ENCODE peak calls at places on chromosomes 5 and 9, in ten cellular contexts. One of them, this sample, is unnamed.

GRCh38 chr5:137385064-137385463 is 114.1 kb downstream of the SPOCK1 start:
- DNase-seq in GM12878: no peak
- DNase-seq in heart left ventricle: no peak
- DNase-seq in AG04449: no peak
- DNase-seq in psoas muscle: no peak
- DNase-seq in choroid plexus epithelial cell: no peak
- DNase-seq in A549: no peak
- DNase-seq in lower lobe of right lung: no peak
- DNase-seq in astrocyte of the spinal cord: no peak
- DNase-seq in tibial nerve: no peak
- DNase-seq in this sample: no peak

GRCh38 chr5:126394211-126394828 is 28.9 kb upstream of the GRAMD2B start:
- DNase-seq in GM12878: no peak
- DNase-seq in heart left ventricle: no peak
- DNase-seq in AG04449: no peak
- DNase-seq in psoas muscle: no peak
- DNase-seq in choroid plexus epithelial cell: peak; percentile 49
- DNase-seq in A549: no peak
- DNase-seq in lower lobe of right lung: no peak
- DNase-seq in astrocyte of the spinal cord: no peak
- DNase-seq in tibial nerve: no peak
- DNase-seq in this sample: no peak

GRCh38 chr5:72860499-72860898 is 44.0 kb downstream of the TNPO1 start:
- DNase-seq in GM12878: no peak
- DNase-seq in heart left ventricle: no peak
- DNase-seq in AG04449: no peak
- DNase-seq in psoas muscle: no peak
- DNase-seq in choroid plexus epithelial cell: peak; percentile 68
- DNase-seq in A549: no peak
- DNase-seq in lower lobe of right lung: no peak
- DNase-seq in astrocyte of the spinal cord: peak; percentile 49
- DNase-seq in tibial nerve: no peak
- DNase-seq in this sample: peak; percentile 49

GRCh38 chr9:33264473-33265177 is at the start of the genes BAG1 and CHMP5:
- DNase-seq in GM12878: peak; percentile 96
- DNase-seq in heart left ventricle: peak; percentile 100
- DNase-seq in AG04449: peak; percentile 96
- DNase-seq in psoas muscle: peak; percentile 99
- DNase-seq in choroid plexus epithelial cell: peak; percentile 100
- DNase-seq in A549: peak; percentile 99
- DNase-seq in lower lobe of right lung: peak; percentile 100
- DNase-seq in astrocyte of the spinal cord: peak; percentile 100
- DNase-seq in tibial nerve: peak; percentile 100
- DNase-seq in this sample: peak; percentile 96

GRCh38 chr9:72305102-72305546 is 59.9 kb downstream of the ZFAND5 start:
- DNase-seq in GM12878: no peak
- DNase-seq in heart left ventricle: peak; percentile 79
- DNase-seq in AG04449: no peak
- DNase-seq in psoas muscle: peak; percentile 56
- DNase-seq in choroid plexus epithelial cell: peak; percentile 98
- DNase-seq in A549: peak; percentile 99
- DNase-seq in lower lobe of right lung: peak; percentile 90
- DNase-seq in astrocyte of the spinal cord: no peak
- DNase-seq in tibial nerve: no peak
- DNase-seq in this sample: no peak

GRCh38 chr9:78695521-78695920 is 398.6 kb downstream of the PSAT1 start:
- DNase-seq in GM12878: no peak
- DNase-seq in heart left ventricle: no peak
- DNase-seq in AG04449: no peak
- DNase-seq in psoas muscle: no peak
- DNase-seq in choroid plexus epithelial cell: no peak
- DNase-seq in A549: no peak
- DNase-seq in lower lobe of right lung: peak; percentile 41
- DNase-seq in astrocyte of the spinal cord: no peak
- DNase-seq in tibial nerve: no peak
- DNase-seq in this sample: no peak

GRCh38 chr5:54902817-54903473 is 82.4 kb downstream of the ESM1 start:
- DNase-seq in GM12878: peak; percentile 78
- DNase-seq in heart left ventricle: no peak
- DNase-seq in AG04449: no peak
- DNase-seq in psoas muscle: no peak
- DNase-seq in choroid plexus epithelial cell: peak; percentile 88
- DNase-seq in A549: no peak
- DNase-seq in lower lobe of right lung: no peak
- DNase-seq in astrocyte of the spinal cord: peak; percentile 65
- DNase-seq in tibial nerve: no peak
- DNase-seq in this sample: no peak

GRCh38 chr5:126365446-126366198 is 57.6 kb upstream of the GRAMD2B start:
- DNase-seq in GM12878: no peak
- DNase-seq in heart left ventricle: no peak
- DNase-seq in AG04449: no peak
- DNase-seq in psoas muscle: no peak
- DNase-seq in choroid plexus epithelial cell: no peak
- DNase-seq in A549: no peak
- DNase-seq in lower lobe of right lung: no peak
- DNase-seq in astrocyte of the spinal cord: no peak
- DNase-seq in tibial nerve: no peak
- DNase-seq in this sample: no peak

GRCh38 chr5:177109810-177110209 is 23.1 kb downstream of the FGFR4 start:
- DNase-seq in GM12878: no peak
- DNase-seq in heart left ventricle: peak; percentile 56
- DNase-seq in AG04449: no peak
- DNase-seq in psoas muscle: no peak
- DNase-seq in choroid plexus epithelial cell: no peak
- DNase-seq in A549: no peak
- DNase-seq in lower lobe of right lung: no peak
- DNase-seq in astrocyte of the spinal cord: no peak
- DNase-seq in tibial nerve: no peak
- DNase-seq in this sample: no peak

GRCh38 chr5:32024751-32025150 is 149.4 kb downstream of the GOLPH3 start:
- DNase-seq in GM12878: no peak
- DNase-seq in heart left ventricle: no peak
- DNase-seq in AG04449: no peak
- DNase-seq in psoas muscle: no peak
- DNase-seq in choroid plexus epithelial cell: no peak
- DNase-seq in A549: no peak
- DNase-seq in lower lobe of right lung: no peak
- DNase-seq in astrocyte of the spinal cord: no peak
- DNase-seq in tibial nerve: no peak
- DNase-seq in this sample: no peak

GRCh38 chr9:37031081-37031480 is 3.0 kb downstream of the PAX5 start:
- DNase-seq in GM12878: no peak
- DNase-seq in heart left ventricle: no peak
- DNase-seq in AG04449: no peak
- DNase-seq in psoas muscle: no peak
- DNase-seq in choroid plexus epithelial cell: no peak
- DNase-seq in A549: no peak
- DNase-seq in lower lobe of right lung: no peak
- DNase-seq in astrocyte of the spinal cord: no peak
- DNase-seq in tibial nerve: no peak
- DNase-seq in this sample: no peak

GRCh38 chr9:37029304-37029775 is 4.7 kb downstream of the PAX5 start:
- DNase-seq in GM12878: no peak
- DNase-seq in heart left ventricle: no peak
- DNase-seq in AG04449: no peak
- DNase-seq in psoas muscle: no peak
- DNase-seq in choroid plexus epithelial cell: no peak
- DNase-seq in A549: no peak
- DNase-seq in lower lobe of right lung: no peak
- DNase-seq in astrocyte of the spinal cord: no peak
- DNase-seq in tibial nerve: no peak
- DNase-seq in this sample: no peak

GRCh38 chr9:37031902-37032301 is 2.2 kb downstream of the PAX5 start:
- DNase-seq in GM12878: no peak
- DNase-seq in heart left ventricle: no peak
- DNase-seq in AG04449: no peak
- DNase-seq in psoas muscle: no peak
- DNase-seq in choroid plexus epithelial cell: no peak
- DNase-seq in A549: no peak
- DNase-seq in lower lobe of right lung: no peak
- DNase-seq in astrocyte of the spinal cord: no peak
- DNase-seq in tibial nerve: no peak
- DNase-seq in this sample: no peak

GRCh38 chr9:37029776-37030590 is 4.1 kb downstream of the PAX5 start:
- DNase-seq in GM12878: no peak
- DNase-seq in heart left ventricle: no peak
- DNase-seq in AG04449: no peak
- DNase-seq in psoas muscle: no peak
- DNase-seq in choroid plexus epithelial cell: no peak
- DNase-seq in A549: no peak
- DNase-seq in lower lobe of right lung: no peak
- DNase-seq in astrocyte of the spinal cord: no peak
- DNase-seq in tibial nerve: no peak
- DNase-seq in this sample: no peak

GRCh38 chr9:37030591-37030939 is 3.5 kb downstream of the PAX5 start:
- DNase-seq in GM12878: no peak
- DNase-seq in heart left ventricle: no peak
- DNase-seq in AG04449: no peak
- DNase-seq in psoas muscle: no peak
- DNase-seq in choroid plexus epithelial cell: no peak
- DNase-seq in A549: no peak
- DNase-seq in lower lobe of right lung: no peak
- DNase-seq in astrocyte of the spinal cord: no peak
- DNase-seq in tibial nerve: no peak
- DNase-seq in this sample: no peak
- H3K4me3 ChIP-seq in GM12878: peak overlapping the region; percentile 96
- H3K4me3 ChIP-seq in heart left ventricle: no peak overlapping the region
- H3K4me3 ChIP-seq in AG04449: no peak overlapping the region
- H3K4me3 ChIP-seq in psoas muscle: no peak overlapping the region
- H3K4me3 ChIP-seq in choroid plexus epithelial cell: no peak overlapping the region
- H3K4me3 ChIP-seq in A549: no peak overlapping the region
- H3K4me3 ChIP-seq in lower lobe of right lung: no peak overlapping the region
- H3K4me3 ChIP-seq in astrocyte of the spinal cord: no peak overlapping the region
- H3K4me3 ChIP-seq in tibial nerve: no peak overlapping the region
- H3K4me3 ChIP-seq in this sample: no peak overlapping the region

GRCh38 chr5:142984016-142984415 is 213.8 kb downstream of the ARHGAP26 start:
- DNase-seq in GM12878: no peak
- DNase-seq in heart left ventricle: no peak
- DNase-seq in AG04449: no peak
- DNase-seq in psoas muscle: no peak
- DNase-seq in choroid plexus epithelial cell: no peak
- DNase-seq in A549: no peak
- DNase-seq in lower lobe of right lung: no peak
- DNase-seq in astrocyte of the spinal cord: peak; percentile 17
- DNase-seq in tibial nerve: no peak
- DNase-seq in this sample: no peak

GRCh38 chr5:142984525-142984924 is 214.3 kb downstream of the ARHGAP26 start:
- DNase-seq in GM12878: no peak
- DNase-seq in heart left ventricle: no peak
- DNase-seq in AG04449: no peak
- DNase-seq in psoas muscle: no peak
- DNase-seq in choroid plexus epithelial cell: no peak
- DNase-seq in A549: no peak
- DNase-seq in lower lobe of right lung: no peak
- DNase-seq in astrocyte of the spinal cord: no peak
- DNase-seq in tibial nerve: no peak
- DNase-seq in this sample: no peak

GRCh38 chr5:142981886-142982820 is 212.0 kb downstream of the ARHGAP26 start:
- DNase-seq in GM12878: no peak
- DNase-seq in heart left ventricle: peak; percentile 92
- DNase-seq in AG04449: no peak
- DNase-seq in psoas muscle: peak; percentile 51
- DNase-seq in choroid plexus epithelial cell: peak; percentile 84
- DNase-seq in A549: no peak
- DNase-seq in lower lobe of right lung: peak; percentile 84
- DNase-seq in astrocyte of the spinal cord: peak; percentile 79
- DNase-seq in tibial nerve: peak; percentile 61
- DNase-seq in this sample: peak; percentile 50

GRCh38 chr5:142981475-142981874 is 211.3 kb downstream of the ARHGAP26 start:
- DNase-seq in GM12878: no peak
- DNase-seq in heart left ventricle: no peak
- DNase-seq in AG04449: no peak
- DNase-seq in psoas muscle: no peak
- DNase-seq in choroid plexus epithelial cell: no peak
- DNase-seq in A549: no peak
- DNase-seq in lower lobe of right lung: no peak
- DNase-seq in astrocyte of the spinal cord: no peak
- DNase-seq in tibial nerve: no peak
- DNase-seq in this sample: no peak

DNA sequence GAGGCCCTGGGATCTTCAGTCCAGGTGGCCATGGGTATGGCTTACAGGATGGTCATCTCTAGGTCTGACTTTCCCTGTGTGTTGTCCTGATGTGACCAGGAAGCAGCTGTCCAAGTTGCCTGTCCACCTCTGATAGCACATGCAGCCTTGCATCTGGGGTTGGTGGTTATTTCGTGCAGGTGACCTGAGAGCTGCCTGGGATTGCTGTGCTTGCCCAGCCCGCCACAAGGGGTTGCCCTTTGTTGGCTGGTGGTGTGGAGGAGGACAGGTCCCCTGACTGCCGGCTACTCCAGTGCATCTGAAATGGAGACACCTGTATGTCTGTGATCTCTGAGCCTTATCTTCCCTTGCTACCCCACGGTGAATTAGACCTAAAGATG is 212.6 kb downstream of the ARHGAP26 start:
- DNase-seq in GM12878: no peak
- DNase-seq in heart left ventricle: no peak
- DNase-seq in AG04449: no peak
- DNase-seq in psoas muscle: no peak
- DNase-seq in choroid plexus epithelial cell: no peak
- DNase-seq in A549: no peak
- DNase-seq in lower lobe of right lung: no peak
- DNase-seq in astrocyte of the spinal cord: no peak
- DNase-seq in tibial nerve: no peak
- DNase-seq in this sample: no peak
- TF ChIP-seq CTCF in GM12878: peak; percentile 23
- TF ChIP-seq CTCF in heart left ventricle: no peak
- TF ChIP-seq CTCF in AG04449: no peak
- TF ChIP-seq CTCF in psoas muscle: peak; percentile 12
- TF ChIP-seq CTCF in choroid plexus epithelial cell: peak; percentile 16
- TF ChIP-seq CTCF in A549: no peak
- TF ChIP-seq CTCF in lower lobe of right lung: no peak
- TF ChIP-seq CTCF in astrocyte of the spinal cord: peak; percentile 4
- TF ChIP-seq CTCF in tibial nerve: no peak
- TF ChIP-seq CTCF in this sample: peak; percentile 36

DNA sequence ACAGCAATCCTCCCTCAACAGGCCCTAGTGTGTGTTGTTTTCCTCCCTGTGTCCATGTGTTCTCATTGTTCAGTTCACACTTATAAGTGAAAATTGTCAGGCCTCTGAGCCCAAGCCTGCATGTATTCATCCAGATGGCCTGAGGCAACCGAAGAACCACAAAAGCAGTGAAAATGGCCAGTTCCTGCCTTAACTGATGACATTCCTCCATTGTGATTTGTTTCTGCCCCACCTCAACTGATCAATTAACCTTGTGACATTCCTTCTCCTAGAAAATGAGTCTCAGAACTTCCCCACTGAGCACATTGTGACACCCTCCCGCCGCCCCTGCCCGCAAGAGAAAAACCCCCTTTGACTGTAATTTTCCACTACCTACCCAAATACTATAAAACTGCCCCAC is 17.4 kb upstream of the TRPC7 start:
- DNase-seq in GM12878: no peak
- DNase-seq in heart left ventricle: no peak
- DNase-seq in AG04449: no peak
- DNase-seq in psoas muscle: no peak
- DNase-seq in choroid plexus epithelial cell: no peak
- DNase-seq in A549: no peak
- DNase-seq in lower lobe of right lung: no peak
- DNase-seq in astrocyte of the spinal cord: no peak
- DNase-seq in tibial nerve: no peak
- DNase-seq in this sample: no peak
- H3K4me3 ChIP-seq in GM12878: no peak overlapping the region
- H3K4me3 ChIP-seq in heart left ventricle: no peak overlapping the region
- H3K4me3 ChIP-seq in AG04449: no peak overlapping the region
- H3K4me3 ChIP-seq in psoas muscle: no peak overlapping the region
- H3K4me3 ChIP-seq in choroid plexus epithelial cell: no peak overlapping the region
- H3K4me3 ChIP-seq in A549: no peak overlapping the region
- H3K4me3 ChIP-seq in lower lobe of right lung: no peak overlapping the region
- H3K4me3 ChIP-seq in astrocyte of the spinal cord: no peak overlapping the region
- H3K4me3 ChIP-seq in tibial nerve: no peak overlapping the region
- H3K4me3 ChIP-seq in this sample: no peak overlapping the region

GRCh38 chr9:83034587-83034986 is 28.4 kb downstream of the RASEF start:
- DNase-seq in GM12878: no peak
- DNase-seq in heart left ventricle: no peak
- DNase-seq in AG04449: no peak
- DNase-seq in psoas muscle: no peak
- DNase-seq in choroid plexus epithelial cell: peak; percentile 64
- DNase-seq in A549: peak; percentile 16
- DNase-seq in lower lobe of right lung: no peak
- DNase-seq in astrocyte of the spinal cord: peak; percentile 77
- DNase-seq in tibial nerve: no peak
- DNase-seq in this sample: no peak
- TF ChIP-seq CTCF in GM12878: no peak
- TF ChIP-seq CTCF in heart left ventricle: no peak
- TF ChIP-seq CTCF in AG04449: no peak
- TF ChIP-seq CTCF in psoas muscle: no peak
- TF ChIP-seq CTCF in choroid plexus epithelial cell: no peak
- TF ChIP-seq CTCF in A549: no peak
- TF ChIP-seq CTCF in lower lobe of right lung: no peak
- TF ChIP-seq CTCF in astrocyte of the spinal cord: no peak
- TF ChIP-seq CTCF in tibial nerve: no peak
- TF ChIP-seq CTCF in this sample: no peak

This sample was measured in retinal pigment epithelial cell.